ENCODE peak calls at places on chromosomes 13 and 19, in four cellular contexts. S is HCT116, C is K562, G is HepG2. P is an unnamed sample.

GRCh38 chr13:56528040-56528760 is 612.5 kb upstream of the PRR20A start:
- DNase-seq in S (no peak), C (no peak), G (no peak), P (no peak)

GRCh38 chr13:75258159-75258782 is 223.7 kb downstream of the TBC1D4 start:
- DNase-seq in S (peak; percentile 23), C (no peak), G (peak; percentile 16), P (peak; percentile 65)

GRCh38 chr19:45785781-45786532 is 3.7 kb upstream of the DMPK start:
- DNase-seq in S (no peak), C (no peak), G (no peak), P (no peak)

GRCh38 chr19:38737297-38737865 is 6.9 kb downstream of the CAPN12 start:
- DNase-seq in S (no peak), C (no peak), G (no peak), P (no peak)

GRCh38 chr19:14775855-14776254 is 2.5 kb downstream of the ADGRE2 start:
- DNase-seq in S (no peak), C (peak; percentile 59), G (no peak), P (no peak)

GRCh38 chr13:43046259-43046658 is 22.9 kb downstream of the DNAJC15 start:
- DNase-seq in S (no peak), C (no peak), G (no peak), P (no peak)

GRCh38 chr19:15288146-15288963 is 44.0 kb downstream of the BRD4 start:
- DNase-seq in S (no peak), C (no peak), G (no peak), P (peak; percentile 40)

GRCh38 chr13:99944606-99945005 is 27.0 kb downstream of the ZIC5 start:
- DNase-seq in S (no peak), C (no peak), G (no peak), P (no peak)

GRCh38 chr19:43526884-43527859 is at the start of gene ETHE1:
- DNase-seq in S (no peak), C (peak; percentile 92), G (peak; percentile 44), P (peak; percentile 72)

GRCh38 chr13:100347941-100348340 is 240.6 kb downstream of the GGACT start:
- DNase-seq in S (peak; percentile 67), C (no peak), G (no peak), P (peak; percentile 64)

GRCh38 chr19:44813331-44814131 is 4.6 kb downstream of the BCAM start:
- DNase-seq in S (no peak), C (peak; percentile 22), G (no peak), P (no peak)

GRCh38 chr19:2586196-2586595 is 110.3 kb downstream of the GADD45B start:
- DNase-seq in S (no peak), C (no peak), G (no peak), P (no peak)

GRCh38 chr19:18897108-18898029 is 1.4 kb upstream of the CERS1 start:
- DNase-seq in S (no peak), C (no peak), G (no peak), P (no peak)

GRCh38 chr13:49240017-49240416 is 7.7 kb upstream of the CDADC1 start:
- DNase-seq in S (peak; percentile 24), C (no peak), G (peak; percentile 22), P (peak; percentile 41)

GRCh38 chr13:29369060-29369743 is 226.3 kb downstream of the SLC7A1 start:
- DNase-seq in S (peak; percentile 27), C (no peak), G (peak; percentile 44), P (peak; percentile 39)

GRCh38 chr13:112714366-112714765 is 24.5 kb downstream of the ATP11A start:
- DNase-seq in S (no peak), C (no peak), G (no peak), P (no peak)

GRCh38 chr19:18737954-18738351 is 53.2 kb downstream of the COMP start:
- DNase-seq in S (no peak), C (no peak), G (peak; percentile 88), P (no peak)

GRCh38 chr19:7272856-7273578 is 21.2 kb downstream of the INSR start:
- DNase-seq in S (no peak), C (no peak), G (no peak), P (no peak)

DNA sequence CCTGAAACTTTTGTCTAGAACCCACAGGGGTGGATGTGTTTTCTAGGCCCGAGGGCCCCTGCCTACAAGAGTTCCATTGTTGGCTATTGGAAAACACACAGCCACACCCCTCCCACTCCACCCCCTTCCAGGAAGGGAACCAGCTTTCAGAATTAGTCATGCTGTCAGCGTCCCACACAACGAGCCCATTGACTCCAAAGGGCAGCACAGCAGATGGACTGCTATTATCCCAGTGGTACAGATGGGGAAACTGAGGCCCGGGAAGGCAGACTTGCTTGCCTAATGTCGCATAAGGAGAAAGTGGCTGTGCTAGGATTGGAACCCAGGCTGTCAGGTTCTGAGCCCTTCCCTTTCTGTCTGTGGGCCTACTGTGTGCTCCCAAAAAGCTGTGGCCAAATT is 8.1 kb upstream of the FXYD3 start:
- DNase-seq in S (peak; percentile 78), C (peak; percentile 67), G (peak; percentile 90), P (no peak)
- TF ChIP-seq MAX in S (peak; percentile 32), C (no peak), G (peak; percentile 28), P (no peak)

GRCh38 chr19:12994701-12995595 is at the start of gene NFIX:
- DNase-seq in S (no peak), C (peak; percentile 84), G (peak; percentile 24), P (peak; percentile 32)
- TF ChIP-seq POLR2A in S (no peak), C (peak; percentile 28), G (no peak), P (no peak)

GRCh38 chr13:107035186-107035585 is 467.2 kb upstream of the ARGLU1 start:
- DNase-seq in S (no peak), C (no peak), G (no peak), P (no peak)

GRCh38 chr13:107034236-107034635 is 466.3 kb upstream of the ARGLU1 start:
- DNase-seq in S (no peak), C (no peak), G (no peak), P (no peak)

GRCh38 chr13:107031691-107032090 is 463.8 kb upstream of the ARGLU1 start:
- DNase-seq in S (no peak), C (no peak), G (no peak), P (no peak)

DNA sequence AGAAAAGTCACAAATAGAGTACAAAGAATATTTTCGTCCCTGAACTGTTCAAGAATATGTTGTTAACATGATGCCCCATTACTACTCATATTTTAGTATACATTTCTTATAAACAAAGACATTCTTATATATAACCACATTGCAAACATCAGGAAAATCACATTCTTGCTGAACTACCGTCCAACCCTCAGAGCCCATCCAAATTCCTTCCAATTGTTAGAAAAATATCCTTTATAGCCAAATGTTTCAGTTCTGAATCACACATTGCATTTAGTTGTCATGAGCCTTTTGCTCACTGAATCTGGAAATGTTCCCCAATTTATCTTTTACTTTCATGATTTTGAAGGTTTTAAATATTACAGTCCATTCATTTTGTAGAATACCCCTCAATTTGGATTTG is 467.8 kb upstream of the ARGLU1 start:
- DNase-seq in S (no peak), C (no peak), G (no peak), P (no peak)
- H3K9ac ChIP-seq in S (no peak overlapping the region), C (no peak overlapping the region), G (no peak overlapping the region), P (no peak overlapping the region)

GRCh38 chr13:97237388-97237787 is 15.3 kb downstream of the MBNL2 start:
- DNase-seq in S (no peak), C (no peak), G (no peak), P (no peak)

GRCh38 chr13:97235549-97236206 is 13.5 kb downstream of the MBNL2 start:
- DNase-seq in S (no peak), C (no peak), G (no peak), P (peak; percentile 64)

GRCh38 chr13:97233499-97233898 is 11.4 kb downstream of the MBNL2 start:
- DNase-seq in S (no peak), C (no peak), G (peak; percentile 73), P (no peak)

GRCh38 chr13:97234236-97234635 is 12.1 kb downstream of the MBNL2 start:
- DNase-seq in S (no peak), C (no peak), G (peak; percentile 67), P (no peak)

GRCh38 chr13:97234742-97235141 is 12.6 kb downstream of the MBNL2 start:
- DNase-seq in S (no peak), C (no peak), G (no peak), P (peak; percentile 35)
- TF ChIP-seq MAX in S (no peak), C (no peak), G (no peak), P (no peak)

GRCh38 chr19:35712529-35712909 is 5.3 kb upstream of the KMT2B start:
- DNase-seq in S (no peak), C (no peak), G (no peak), P (no peak)

GRCh38 chr19:35710784-35711723 is 6.7 kb downstream of the ZBTB32 start:
- DNase-seq in S (no peak), C (no peak), G (no peak), P (no peak)

GRCh38 chr19:35713904-35714440 is 3.8 kb upstream of the KMT2B start:
- DNase-seq in S (no peak), C (no peak), G (no peak), P (no peak)

GRCh38 chr19:35714601-35715354 is 3.0 kb upstream of the KMT2B start:
- DNase-seq in S (no peak), C (no peak), G (peak; percentile 33), P (no peak)

GRCh38 chr19:35712910-35713845 is 4.6 kb upstream of the KMT2B start:
- DNase-seq in S (no peak), C (peak; percentile 36), G (no peak), P (no peak)
- TF ChIP-seq POLR2A in S (no peak), C (no peak), G (no peak), P (no peak)

DNA sequence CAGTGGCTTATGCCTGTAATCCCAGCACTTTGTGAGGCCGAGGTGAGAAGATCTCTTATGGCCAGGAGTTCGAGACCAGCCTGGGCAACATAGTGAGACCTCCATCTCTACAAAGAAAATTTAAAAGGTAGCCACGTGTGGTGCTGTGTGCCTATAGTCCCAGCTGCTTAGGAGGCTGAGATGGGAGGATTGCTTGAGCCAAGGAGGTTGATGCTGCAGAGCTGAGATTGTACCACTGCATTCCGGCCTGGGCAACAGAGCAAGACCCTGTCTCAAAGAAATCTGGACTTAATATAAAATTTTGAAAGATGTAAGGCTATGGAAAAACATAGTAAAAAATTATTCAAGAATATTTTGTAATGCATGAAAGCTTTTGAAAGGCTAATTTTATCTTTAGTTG is 65.3 kb upstream of the RNF113B start:
- DNase-seq in S (no peak), C (no peak), G (no peak), P (no peak)
- H3K9ac ChIP-seq in S (no peak overlapping the region), C (no peak overlapping the region), G (no peak overlapping the region), P (no peak overlapping the region)

DNA sequence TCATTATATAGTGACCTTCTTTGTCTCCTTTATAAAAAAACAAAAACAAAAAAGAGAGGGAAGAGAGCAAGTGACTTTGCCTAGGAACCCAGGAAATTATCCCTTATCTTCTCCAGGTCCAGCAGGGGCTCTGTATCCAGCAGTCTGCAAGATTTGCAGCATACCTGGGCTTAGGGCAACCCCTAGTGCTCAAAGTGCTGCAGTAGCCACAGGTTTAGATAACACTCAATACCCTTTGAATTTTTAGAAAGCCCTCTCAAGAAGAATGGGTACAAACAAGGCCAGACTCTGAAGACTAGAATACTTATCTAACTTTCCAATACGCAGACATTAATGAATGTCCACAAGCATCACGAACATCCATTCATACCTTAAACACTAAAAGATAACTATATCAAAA is 43.2 kb downstream of the CCNA1 start:
- DNase-seq in S (no peak), C (no peak), G (peak; percentile 33), P (no peak)
- TF ChIP-seq MAX in S (no peak), C (no peak), G (no peak), P (no peak)

P was measured in endothelial cell of umbilical vein.